ENCODE peak calls at places on chromosomes 12 and 14, in eight cellular contexts. O, Q, T, L, P, A, S and I are unnamed samples.

GRCh38 chr12:9870311-9870866 is 1.2 kb upstream of the CLEC2B start:
- DNase-seq in P (no peak), T (no peak), Q (no peak), O (no peak), A (no peak), L (no peak), S (no peak), I (no peak)

GRCh38 chr12:62256408-62257079 is 3.7 kb upstream of the USP15 start:
- DNase-seq in P (peak; percentile 44), T (peak; percentile 64), A (no peak), Q (no peak), L (no peak), O (no peak), S (no peak), I (no peak)

GRCh38 chr14:104705340-104706047 is 16.1 kb downstream of the INF2 start:
- DNase-seq in S (no peak), T (no peak), P (no peak), Q (no peak), A (no peak), O (no peak), L (no peak), I (no peak)

GRCh38 chr12:68356060-68356748 is 24.0 kb upstream of the MDM1 start:
- DNase-seq in Q (no peak), L (no peak), P (no peak), A (no peak), O (no peak), S (no peak), T (no peak), I (no peak)

GRCh38 chr12:104064842-104065441 is 611 bp downstream of the HCFC2 start:
- DNase-seq in S (no peak), T (peak; percentile 19), A (peak; percentile 51), P (no peak), L (peak; percentile 13), Q (no peak), O (no peak), I (no peak)

GRCh38 chr12:31589896-31590729 is 823 bp downstream of the DENND5B start:
- DNase-seq in O (no peak), Q (peak; percentile 81), L (peak; percentile 70), A (peak; percentile 87), P (peak; percentile 49), S (peak; percentile 36), T (peak; percentile 57), I (peak; percentile 65)

GRCh38 chr12:31922341-31923062 is 36.7 kb upstream of the RESF1 start:
- DNase-seq in A (no peak), S (peak; percentile 18), Q (no peak), L (no peak), T (peak; percentile 47), P (peak; percentile 60), O (no peak), I (peak; percentile 16)

GRCh38 chr14:95023886-95024285 is 133.4 kb downstream of the DICER1 start:
- DNase-seq in S (no peak), L (no peak), A (peak; percentile 40), O (no peak), Q (no peak), P (peak; percentile 3), T (no peak), I (no peak)

GRCh38 chr12:75909714-75910451 is 121.7 kb downstream of the PHLDA1 start:
- DNase-seq in Q (no peak), P (no peak), A (no peak), T (no peak), O (no peak), S (no peak), L (no peak), I (no peak)

GRCh38 chr12:86137936-86138335 is 118.3 kb downstream of the MGAT4C start:
- DNase-seq in T (peak; percentile 93), Q (no peak), P (peak; percentile 89), L (no peak), O (no peak), S (peak; percentile 16), A (no peak), I (peak; percentile 10)

GRCh38 chr12:119700078-119700477 is 32.1 kb downstream of the PRKAB1 start:
- DNase-seq in T (no peak), O (no peak), Q (no peak), S (no peak), L (no peak), P (no peak), A (no peak), I (no peak)

GRCh38 chr12:54448344-54448743 is 25.1 kb downstream of the GTSF1 start:
- DNase-seq in P (no peak), L (no peak), T (no peak), Q (no peak), O (no peak), A (no peak), S (no peak), I (no peak)

GRCh38 chr12:47458273-47458672 is 247.6 kb downstream of the RPAP3 start:
- DNase-seq in A (no peak), T (peak; percentile 40), O (no peak), Q (no peak), L (no peak), P (peak; percentile 2), S (peak; percentile 3), I (peak; percentile 92)

GRCh38 chr12:132139912-132140311 is 4.2 kb downstream of the DDX51 start:
- DNase-seq in O (no peak), A (no peak), S (no peak), L (no peak), T (no peak), P (no peak), Q (no peak), I (no peak)

GRCh38 chr12:102948941-102949352 is 8.5 kb upstream of the ASCL1 start:
- DNase-seq in S (peak; percentile 23), L (peak; percentile 79), Q (peak; percentile 77), A (peak; percentile 72), P (no peak), T (peak; percentile 47), O (no peak), I (peak; percentile 70)

GRCh38 chr12:93344876-93345275 is 32.8 kb upstream of the NUDT4 start:
- DNase-seq in S (no peak), L (no peak), Q (no peak), T (peak; percentile 22), O (no peak), A (no peak), P (peak; percentile 33), I (no peak)

GRCh38 chr12:565161-565560 is 98.1 kb downstream of the NINJ2 start:
- DNase-seq in S (no peak), T (no peak), O (no peak), Q (no peak), L (no peak), P (no peak), A (no peak), I (no peak)

GRCh38 chr12:47303207-47303606 is 223.4 kb upstream of the AMIGO2 start:
- DNase-seq in A (no peak), Q (no peak), P (peak; percentile 78), T (no peak), O (no peak), L (no peak), S (no peak), I (no peak)

GRCh38 chr12:120853188-120853587 is 51.0 kb downstream of the SPPL3 start:
- DNase-seq in S (no peak), Q (no peak), T (no peak), O (no peak), P (peak; percentile 36), L (no peak), A (no peak), I (no peak)

GRCh38 chr12:122265433-122265832 is 861 bp downstream of the VPS33A start:
- DNase-seq in A (no peak), S (no peak), O (no peak), Q (no peak), P (no peak), L (no peak), T (no peak), I (no peak)

GRCh38 chr14:95531473-95531872 is 3.4 kb upstream of the GLRX5 start:
- DNase-seq in L (no peak), P (peak; percentile 82), Q (no peak), O (no peak), S (no peak), A (peak; percentile 34), T (peak; percentile 86), I (no peak)

DNA sequence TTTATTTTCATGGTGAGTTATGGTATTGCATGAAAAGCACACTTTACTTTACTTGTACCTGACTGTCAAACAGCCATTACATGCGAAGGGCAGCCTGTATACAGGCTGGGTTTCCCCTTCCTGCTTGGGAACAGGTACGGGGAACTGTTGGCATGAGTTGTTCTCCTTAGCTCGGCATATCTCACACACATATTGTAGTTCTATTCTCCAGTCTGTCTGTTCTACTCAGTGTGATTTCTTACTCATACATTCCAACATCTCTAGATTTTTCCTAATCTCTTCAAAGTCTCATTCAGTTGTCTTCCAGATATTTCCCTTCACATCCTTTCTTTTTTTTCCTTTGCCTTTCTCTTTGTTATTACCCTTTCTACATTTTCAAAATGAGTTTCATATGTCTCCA is 83.9 kb downstream of the HMGA2 start:
- DNase-seq in P (no peak), O (no peak), S (no peak), A (no peak), L (no peak), Q (no peak), T (peak; percentile 15), I (no peak)
- TF ChIP-seq CTCF in P (no peak), O (no peak), S (no peak), A (no peak), L (no peak), Q (no peak), T (no peak), I (no peak)

GRCh38 chr12:124567673-124568373 is 411 bp upstream of the NCOR2 start:
- DNase-seq in S (no peak), O (peak; percentile 95), T (peak; percentile 84), A (peak; percentile 95), L (peak; percentile 70), P (peak; percentile 94), Q (peak; percentile 75), I (peak; percentile 88)
- TF ChIP-seq CTCF in S (no peak), O (no peak), T (no peak), A (no peak), L (no peak), P (no peak), Q (no peak), I (no peak)

GRCh38 chr14:98207466-98207865 is 1064.5 kb downstream of the BCL11B start:
- DNase-seq in S (no peak), L (no peak), T (no peak), Q (no peak), A (no peak), O (no peak), P (no peak), I (no peak)
- TF ChIP-seq CTCF in S (no peak), L (no peak), T (no peak), Q (no peak), A (no peak), O (no peak), P (no peak), I (no peak)

DNA sequence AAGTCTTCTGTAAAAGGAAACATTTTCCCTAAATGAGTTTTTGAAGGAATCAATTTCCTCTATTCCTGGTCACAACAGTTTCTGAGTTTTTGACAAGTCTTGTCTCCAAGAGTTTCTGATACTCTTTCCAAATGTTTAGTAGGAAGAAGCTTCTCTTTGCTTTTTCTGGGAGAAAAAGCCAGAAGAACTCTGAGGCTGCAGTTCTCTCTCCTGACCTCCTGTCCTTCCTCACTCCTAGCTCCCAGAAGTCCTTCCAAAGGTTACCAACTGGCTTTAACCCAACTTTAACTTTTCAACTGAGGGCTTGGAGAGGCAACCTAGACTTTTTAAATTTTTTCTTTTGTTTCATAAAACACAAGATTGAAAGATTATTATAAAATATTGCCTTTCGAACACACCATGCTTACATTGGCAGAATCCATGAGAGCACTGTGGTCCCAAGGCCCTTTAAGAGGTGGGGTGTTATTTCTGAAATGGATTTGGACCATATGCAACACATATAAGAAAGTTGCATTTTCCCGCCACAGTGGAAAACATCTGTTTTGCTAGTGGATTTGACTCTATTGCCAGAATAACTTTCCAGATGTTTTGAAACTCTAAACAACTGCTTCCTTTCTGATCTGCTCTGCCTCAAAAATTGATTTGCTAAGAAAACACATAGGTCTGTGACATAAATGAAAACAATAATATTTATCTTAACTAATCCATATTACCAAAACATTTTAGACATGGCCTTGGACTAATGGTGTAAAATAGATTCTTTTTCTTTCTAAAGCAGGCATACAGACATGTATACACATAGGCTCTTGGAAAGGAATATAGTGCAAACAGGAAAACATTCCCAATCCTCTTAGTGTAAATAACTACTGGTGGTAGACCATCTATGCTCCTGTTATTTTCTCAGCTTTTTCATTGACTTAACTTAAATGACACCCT is 22.3 kb upstream of the EPS8 start:
- DNase-seq in L (no peak), A (no peak), O (no peak), Q (no peak), S (no peak), T (no peak), P (no peak), I (no peak)
- TF ChIP-seq CTCF in L (no peak), A (no peak), O (no peak), Q (no peak), S (no peak), T (no peak), P (no peak), I (no peak)